ENCODE peak calls at places on chromosomes 7 and 10, in seven cellular contexts. Y is HCT116, K is body of pancreas, O is endodermal cell, W is neuronal stem cell, D is esophagus squamous epithelium, S is MM.1S. P is an unnamed sample. For H3K4me1, the result is how much of the 10 kb centered on the place peaks cover.

GRCh38 chr7:31735991-31736982 is 49.3 kb downstream of the PPP1R17 start:
- DNase-seq in S (peak), D (no peak), O (peak), W (peak), K (peak), Y (peak), P (no peak)

GRCh38 chr7:122166708-122167107 is 22.7 kb upstream of the AASS start:
- DNase-seq in Y (no peak), O (no peak), D (no peak), K (no peak), W (no peak), S (no peak), P (no peak)

GRCh38 chr10:112658900-112659328 is 211.9 kb downstream of the VTI1A start:
- DNase-seq in K (no peak), D (no peak), W (peak), Y (peak), S (no peak), O (no peak), P (no peak)

GRCh38 chr10:21445161-21445560 is 80.3 kb downstream of the SKIDA1 start:
- DNase-seq in S (no peak), Y (no peak), O (no peak), W (no peak), D (no peak), K (no peak), P (no peak)

GRCh38 chr10:61751599-61751998 is 88.9 kb downstream of the CABCOCO1 start:
- DNase-seq in S (no peak), Y (no peak), W (no peak), K (no peak), D (no peak), O (no peak), P (no peak)

GRCh38 chr10:91887075-91887899 is 22.0 kb downstream of the FGFBP3 start:
- DNase-seq in Y (no peak), O (peak), S (peak), D (no peak), K (peak), W (peak), P (peak)

GRCh38 chr7:139995034-139995915 is 67.5 kb downstream of the PARP12 start:
- DNase-seq in K (peak), S (no peak), Y (no peak), O (no peak), W (no peak), D (no peak), P (no peak)

GRCh38 chr7:141202540-141202939 is 128.7 kb downstream of the TMEM178B start:
- DNase-seq in Y (no peak), D (no peak), O (no peak), K (no peak), W (no peak), S (no peak), P (no peak)

GRCh38 chr7:154841731-154842331 is 161.1 kb downstream of the PAXIP1 start:
- DNase-seq in Y (no peak), W (peak), O (peak), S (no peak), D (no peak), K (peak), P (no peak)

GRCh38 chr10:5040781-5041470 is 37.3 kb upstream of the AKR1C2 start:
- DNase-seq in D (no peak), Y (no peak), K (no peak), O (no peak), S (no peak), W (no peak), P (no peak)

GRCh38 chr7:42237891-42238531 is 1.0 kb upstream of the GLI3 start:
- DNase-seq in S (peak), D (no peak), W (peak), K (peak), O (peak), Y (no peak), P (no peak)
- H3K4me3 ChIP-seq in S (peak), D (peak), W (peak), K (no peak), O (peak), Y (no peak), P (no peak)

DNA sequence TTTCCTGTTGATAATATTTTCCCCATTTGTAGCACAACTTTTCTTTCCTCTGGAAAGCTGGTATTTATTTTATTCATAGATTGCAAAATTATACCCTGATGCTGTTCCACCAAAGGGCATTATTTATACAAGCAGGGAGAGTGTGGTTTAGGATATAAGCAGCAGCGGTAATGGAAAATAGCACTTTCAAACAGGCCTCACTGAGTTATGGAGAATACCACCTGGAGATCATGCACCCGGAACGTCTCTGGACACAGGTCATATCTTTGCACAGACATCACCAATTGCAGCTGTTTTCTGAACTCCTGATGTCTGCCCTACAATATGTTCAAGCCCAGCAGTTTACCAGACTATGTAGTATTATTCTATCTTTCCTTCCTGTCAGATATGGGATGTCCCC is 2.0 kb upstream of the CALD1 start:
- DNase-seq in S (no peak), O (no peak), D (no peak), K (no peak), Y (no peak), W (no peak), P (no peak)
- H3K4me1 ChIP-seq in S (under half), O (under half), D (under half), K (under half), Y (under half), W (under half), P (under half)

DNA sequence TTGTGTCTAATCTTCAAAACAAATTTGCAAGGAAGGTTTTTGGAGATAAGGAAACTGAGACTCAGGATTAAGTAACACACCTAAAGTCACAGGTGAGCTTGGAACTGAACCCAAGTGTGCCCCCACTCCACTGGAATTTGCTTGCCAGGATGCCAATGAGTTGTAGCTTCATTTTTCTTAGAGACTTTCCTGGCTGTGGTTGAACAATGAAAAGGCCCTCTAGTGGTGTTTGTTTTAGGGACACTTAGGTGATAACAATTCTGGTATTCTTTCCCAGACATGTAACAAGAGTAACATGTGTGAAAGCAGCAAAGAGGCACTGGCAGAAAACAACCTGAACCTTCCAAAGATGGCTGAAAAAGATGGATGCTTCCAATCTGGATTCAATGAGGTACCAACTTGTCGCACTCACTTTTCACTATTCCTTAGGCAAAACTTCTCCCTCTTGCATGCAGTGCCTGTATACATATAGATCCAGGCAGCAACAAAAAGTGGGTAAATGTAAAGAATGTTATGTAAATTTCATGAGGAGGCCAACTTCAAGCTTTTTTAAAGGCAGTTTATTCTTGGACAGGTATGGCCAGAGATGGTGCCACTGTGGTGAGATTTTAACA is 1.5 kb downstream of the IL6 start:
- DNase-seq in Y (peak), D (no peak), S (peak), W (no peak), K (no peak), O (peak), P (no peak)
- H3K4me3 ChIP-seq in Y (no peak), D (no peak), S (no peak), W (no peak), K (no peak), O (no peak), P (no peak)

GRCh38 chr10:77922551-77923179 is 3.9 kb downstream of the DLG5 start:
- DNase-seq in Y (no peak), S (no peak), O (no peak), K (no peak), W (no peak), D (no peak), P (no peak)

GRCh38 chr10:77920495-77920894 is 6.1 kb downstream of the DLG5 start:
- DNase-seq in Y (no peak), W (no peak), D (no peak), S (no peak), K (no peak), O (no peak), P (no peak)

GRCh38 chr10:77921395-77921794 is 5.2 kb downstream of the DLG5 start:
- DNase-seq in W (no peak), O (no peak), Y (no peak), K (no peak), D (no peak), S (no peak), P (no peak)

GRCh38 chr10:77919713-77920108 is 6.8 kb downstream of the DLG5 start:
- DNase-seq in K (no peak), Y (no peak), S (no peak), O (no peak), W (no peak), D (no peak), P (no peak)

GRCh38 chr10:77922055-77922454 is 4.5 kb downstream of the DLG5 start:
- DNase-seq in S (no peak), O (no peak), K (no peak), W (no peak), D (no peak), Y (no peak), P (no peak)
- H3K4me1 ChIP-seq in S (under half), O (under half), K (under half), W (under half), D (under half), Y (under half), P (under half)